ENCODE peak calls at places on chromosomes 12 and 14, in five cellular contexts. H is AG09309; L is activated CD4-positive, CD25-positive, alpha-beta regulatory T cell; I is left colon; B is fibroblast of lung. M is an unnamed sample.

GRCh38 chr14:53791116-53791515 is 165.5 kb downstream of the BMP4 start:
- DNase-seq in H (no peak), L (no peak), I (no peak), B (no peak), M (no peak)

GRCh38 chr12:52186135-52186840 is 5.5 kb downstream of the KRT80 start:
- DNase-seq in H (no peak), L (no peak), I (no peak), B (peak), M (peak)

GRCh38 chr14:73744874-73745529 is 30.8 kb upstream of the PNMA1 start:
- DNase-seq in H (no peak), L (no peak), I (peak), B (no peak), M (no peak)

GRCh38 chr14:63045234-63045611 is at the start of gene KCNH5:
- DNase-seq in H (no peak), L (no peak), I (no peak), B (peak), M (no peak)

GRCh38 chr12:84069079-84069661 is 843.4 kb downstream of the SLC6A15 start:
- DNase-seq in H (no peak), L (no peak), I (no peak), B (no peak), M (no peak)

GRCh38 chr14:53608369-53608768 is 348.3 kb downstream of the BMP4 start:
- DNase-seq in H (no peak), L (no peak), I (peak), B (no peak), M (no peak)

GRCh38 chr14:89748004-89748403 is 206.5 kb downstream of the EFCAB11 start:
- DNase-seq in H (no peak), L (no peak), I (no peak), B (peak), M (no peak)

GRCh38 chr12:102769323-102769916 is 147.6 kb downstream of the PAH start:
- DNase-seq in H (peak), L (no peak), I (no peak), B (peak), M (peak)

GRCh38 chr14:32986791-32987545 is 48.3 kb downstream of the NPAS3 start:
- DNase-seq in H (no peak), L (no peak), I (no peak), B (peak), M (no peak)

GRCh38 chr14:82394916-82395315 is 861.3 kb upstream of the SEL1L start:
- DNase-seq in H (no peak), L (no peak), I (no peak), B (no peak), M (no peak)

GRCh38 chr14:100577321-100577985 is 9.8 kb downstream of the BEGAIN start:
- DNase-seq in H (no peak), L (no peak), I (peak), B (no peak), M (no peak)

GRCh38 chr12:65740506-65740872 is 83.8 kb upstream of the HMGA2 start:
- DNase-seq in H (no peak), L (no peak), I (no peak), B (no peak), M (no peak)

GRCh38 chr12:63008372-63008771 is 73.4 kb upstream of the PPM1H start:
- DNase-seq in H (no peak), L (no peak), I (no peak), B (no peak), M (no peak)

GRCh38 chr12:64900540-64900939 is 76.1 kb downstream of the TBC1D30 start:
- DNase-seq in H (no peak), L (no peak), I (no peak), B (peak), M (no peak)

GRCh38 chr12:27048822-27049752 is 26.7 kb downstream of the MED21 start:
- DNase-seq in H (no peak), L (no peak), I (no peak), B (peak), M (no peak)

GRCh38 chr14:28344381-28344780 is 422.2 kb upstream of the FOXG1 start:
- DNase-seq in H (no peak), L (no peak), I (no peak), B (no peak), M (no peak)

GRCh38 chr14:92460916-92461579 is 52.5 kb upstream of the RIN3 start:
- DNase-seq in H (peak), L (no peak), I (peak), B (peak), M (no peak)

GRCh38 chr12:108666326-108666995 is 32.8 kb upstream of the SELPLG start:
- DNase-seq in H (no peak), L (no peak), I (no peak), B (peak), M (no peak)

GRCh38 chr12:66072135-66072534 is 58.4 kb downstream of the LLPH start:
- DNase-seq in H (no peak), L (no peak), I (no peak), B (no peak), M (no peak)

GRCh38 chr12:47753021-47754001 is 5.4 kb downstream of the RAPGEF3 start:
- DNase-seq in H (no peak), L (no peak), I (peak), B (no peak), M (no peak)

GRCh38 chr14:90388982-90389381 is 7.8 kb upstream of the CALM1 start:
- DNase-seq in H (no peak), L (no peak), I (no peak), B (no peak), M (no peak)

GRCh38 chr14:81728447-81728846 is 194.8 kb upstream of the SEL1L start:
- DNase-seq in H (no peak), L (no peak), I (no peak), B (no peak), M (no peak)